ENCODE peak calls at places on chromosome 16, in ten cellular contexts. C, H, G, I, T, Z, K, X, R and U are unnamed samples. For H3K9me3, the result is how much of the 10 kb centered on the place peaks cover.

GRCh38 chr16:4096509-4096908 is 19.7 kb downstream of the ADCY9 start:
- DNase-seq in X (no peak), I (no peak), K (no peak), G (no peak), H (no peak), T (no peak), Z (no peak), C (no peak), R (no peak), U (no peak)

GRCh38 chr16:15552507-15552906 is 90.4 kb downstream of the MARF1 start:
- DNase-seq in K (no peak), R (no peak), T (no peak), G (no peak), Z (no peak), C (no peak), I (no peak), H (no peak), X (no peak), U (no peak)

GRCh38 chr16:50322333-50322732 is 46.5 kb downstream of the BRD7 start:
- DNase-seq in I (no peak), X (no peak), C (no peak), K (no peak), H (no peak), T (no peak), Z (no peak), R (no peak), G (no peak), U (no peak)

GRCh38 chr16:81601008-81601428 is 156.4 kb downstream of the CMIP start:
- DNase-seq in H (no peak), C (no peak), R (no peak), I (no peak), G (no peak), Z (peak), K (no peak), X (peak), T (peak), U (no peak)

GRCh38 chr16:11547517-11547916 is 39.2 kb downstream of the LITAF start:
- DNase-seq in G (no peak), Z (peak), T (no peak), H (no peak), X (no peak), R (no peak), K (no peak), C (no peak), I (no peak), U (no peak)

GRCh38 chr16:73921295-73921694 is 375.3 kb upstream of the PSMD7 start:
- DNase-seq in X (no peak), T (no peak), I (no peak), R (no peak), G (no peak), C (no peak), H (no peak), K (no peak), Z (no peak), U (no peak)

GRCh38 chr16:56961851-56962281 is at the start of gene CETP:
- DNase-seq in C (no peak), G (no peak), R (no peak), Z (no peak), K (no peak), T (peak), X (no peak), I (no peak), H (no peak), U (no peak)

GRCh38 chr16:51035110-51035498 is 116.0 kb downstream of the SALL1 start:
- DNase-seq in G (no peak), K (no peak), Z (no peak), H (no peak), T (no peak), I (no peak), X (peak), R (no peak), C (no peak), U (no peak)

GRCh38 chr16:24701521-24701951 is 27.9 kb upstream of the TNRC6A start:
- DNase-seq in H (no peak), R (no peak), I (no peak), Z (no peak), T (peak), K (no peak), X (peak), C (no peak), G (no peak), U (no peak)

GRCh38 chr16:27389272-27389961 is 12.6 kb upstream of the IL21R start:
- DNase-seq in R (no peak), K (no peak), H (no peak), G (no peak), Z (no peak), X (peak), T (peak), I (no peak), C (no peak), U (no peak)

GRCh38 chr16:56321571-56321970 is 103.8 kb downstream of the AMFR start:
- DNase-seq in G (no peak), Z (no peak), K (no peak), C (no peak), T (no peak), X (no peak), R (no peak), I (no peak), H (no peak), U (no peak)

GRCh38 chr16:80931985-80932720 is 74.5 kb downstream of the CMC2 start:
- DNase-seq in K (no peak), G (peak), H (peak), I (no peak), X (peak), C (peak), Z (peak), R (peak), T (peak), U (peak)

GRCh38 chr16:19555938-19556778 is 655 bp downstream of the VPS35L start:
- DNase-seq in I (no peak), T (no peak), X (peak), H (peak), K (peak), G (no peak), C (no peak), R (no peak), Z (no peak), U (no peak)

GRCh38 chr16:74451951-74452758 is 30.9 kb upstream of the CLEC18B start:
- DNase-seq in C (no peak), H (no peak), Z (no peak), X (no peak), G (peak), T (no peak), K (no peak), I (no peak), R (no peak), U (no peak)

GRCh38 chr16:66510298-66510697 is 39.6 kb downstream of the TK2 start:
- DNase-seq in H (no peak), K (no peak), I (no peak), R (no peak), C (no peak), X (no peak), G (no peak), T (peak), Z (no peak), U (no peak)

GRCh38 chr16:19432429-19432828 is 14.7 kb downstream of the TMC5 start:
- DNase-seq in G (no peak), T (no peak), C (no peak), H (no peak), Z (peak), R (no peak), I (no peak), K (no peak), X (no peak), U (no peak)

GRCh38 chr16:86618431-86619262 is 40.3 kb downstream of the FOXL1 start:
- DNase-seq in G (no peak), K (no peak), X (no peak), C (no peak), I (no peak), H (no peak), Z (no peak), T (no peak), R (no peak), U (no peak)

GRCh38 chr16:4915226-4915761 is 21.7 kb downstream of the PPL start:
- DNase-seq in K (no peak), H (no peak), G (no peak), I (no peak), Z (no peak), R (no peak), X (peak), T (no peak), C (no peak), U (no peak)

GRCh38 chr16:16124438-16124837 is 98.9 kb downstream of the ABCC6 start:
- DNase-seq in C (no peak), X (no peak), K (no peak), R (no peak), Z (no peak), T (no peak), G (no peak), H (peak), I (peak), U (no peak)

GRCh38 chr16:58850627-58851024 is 116.5 kb upstream of the GOT2 start:
- DNase-seq in T (no peak), R (no peak), H (no peak), X (no peak), K (no peak), Z (no peak), I (no peak), C (no peak), G (no peak), U (no peak)

GRCh38 chr16:80092686-80093085 is 448.1 kb upstream of the DYNLRB2 start:
- DNase-seq in X (peak), Z (no peak), R (no peak), C (no peak), I (no peak), T (no peak), H (no peak), G (no peak), K (no peak), U (no peak)

GRCh38 chr16:18979936-18980335 is 3.8 kb upstream of the TMC7 start:
- DNase-seq in X (no peak), G (no peak), C (no peak), K (no peak), T (no peak), R (no peak), I (no peak), Z (no peak), H (no peak), U (no peak)

GRCh38 chr16:85720319-85720637 is 30.6 kb downstream of the C16orf74 start:
- DNase-seq in C (peak), I (no peak), R (no peak), H (no peak), K (no peak), G (no peak), Z (peak), X (no peak), T (no peak), U (no peak)

GRCh38 chr16:87163637-87164036 is 153.6 kb downstream of the C16orf95 start:
- DNase-seq in G (no peak), I (no peak), R (no peak), X (no peak), Z (no peak), C (no peak), T (no peak), H (no peak), K (no peak), U (no peak)

GRCh38 chr16:51393381-51394005 is 242.4 kb upstream of the SALL1 start:
- DNase-seq in K (no peak), R (no peak), Z (no peak), H (no peak), X (peak), T (no peak), I (no peak), G (no peak), C (no peak), U (no peak)

GRCh38 chr16:5024632-5025031 is 9.1 kb downstream of the NAGPA start:
- DNase-seq in R (no peak), H (peak), T (no peak), X (peak), G (no peak), C (no peak), K (no peak), I (no peak), Z (no peak), U (no peak)

GRCh38 chr16:23104032-23104955 is 45.0 kb downstream of the USP31 start:
- DNase-seq in X (no peak), C (no peak), I (no peak), G (no peak), Z (peak), H (no peak), R (no peak), K (no peak), T (no peak), U (no peak)

GRCh38 chr16:74190292-74190691 is 106.3 kb upstream of the PSMD7 start:
- DNase-seq in G (no peak), I (no peak), R (no peak), X (no peak), T (no peak), K (no peak), Z (no peak), H (no peak), C (no peak), U (no peak)

GRCh38 chr16:27632267-27632666 is 82.3 kb downstream of the KATNIP start:
- DNase-seq in H (no peak), G (no peak), R (no peak), X (no peak), C (no peak), Z (no peak), K (no peak), I (no peak), T (no peak), U (no peak)

GRCh38 chr16:66099261-66099660 is 267.2 kb upstream of the CDH5 start:
- DNase-seq in X (no peak), T (no peak), Z (no peak), R (no peak), G (no peak), H (no peak), I (no peak), K (no peak), C (no peak), U (no peak)

GRCh38 chr16:8716592-8716991 is 42.2 kb downstream of the ABAT start:
- DNase-seq in Z (peak), C (no peak), X (peak), T (no peak), R (no peak), K (no peak), I (no peak), G (no peak), H (no peak), U (no peak)

GRCh38 chr16:88194397-88195020 is 188.2 kb upstream of the ZNF469 start:
- DNase-seq in R (peak), K (no peak), C (no peak), T (no peak), G (no peak), I (no peak), Z (no peak), X (peak), H (no peak), U (no peak)

GRCh38 chr16:11627822-11628457 is 40.3 kb upstream of the SNN start:
- DNase-seq in Z (peak), T (peak), H (no peak), G (no peak), R (no peak), C (no peak), X (peak), I (no peak), K (no peak), U (no peak)

GRCh38 chr16:89152831-89153700 is 18.5 kb upstream of the CDH15 start:
- DNase-seq in X (no peak), I (no peak), Z (no peak), K (no peak), R (peak), G (no peak), T (no peak), H (no peak), C (no peak), U (no peak)

GRCh38 chr16:84059111-84059510 is 16.5 kb upstream of the SLC38A8 start:
- DNase-seq in R (no peak), I (no peak), G (peak), K (no peak), C (no peak), T (no peak), H (no peak), X (no peak), Z (no peak), U (no peak)

GRCh38 chr16:81261049-81261648 is 22.7 kb downstream of the BCO1 start:
- DNase-seq in C (no peak), K (peak), G (no peak), I (no peak), H (no peak), T (no peak), Z (no peak), R (no peak), X (no peak), U (no peak)

GRCh38 chr16:83682126-83682857 is 125.5 kb upstream of the HSBP1 start:
- DNase-seq in G (no peak), K (no peak), H (no peak), R (no peak), C (no peak), X (no peak), I (no peak), T (no peak), Z (no peak), U (no peak)

GRCh38 chr16:57764341-57765159 is 29.0 kb downstream of the KATNB1 start:
- DNase-seq in C (no peak), K (peak), R (peak), X (peak), I (no peak), G (peak), H (peak), T (no peak), Z (no peak), U (peak)

GRCh38 chr16:53517851-53518250 is 14.8 kb upstream of the AKTIP start:
- DNase-seq in I (no peak), X (no peak), C (no peak), Z (no peak), T (no peak), R (no peak), G (no peak), K (no peak), H (no peak), U (no peak)

DNA sequence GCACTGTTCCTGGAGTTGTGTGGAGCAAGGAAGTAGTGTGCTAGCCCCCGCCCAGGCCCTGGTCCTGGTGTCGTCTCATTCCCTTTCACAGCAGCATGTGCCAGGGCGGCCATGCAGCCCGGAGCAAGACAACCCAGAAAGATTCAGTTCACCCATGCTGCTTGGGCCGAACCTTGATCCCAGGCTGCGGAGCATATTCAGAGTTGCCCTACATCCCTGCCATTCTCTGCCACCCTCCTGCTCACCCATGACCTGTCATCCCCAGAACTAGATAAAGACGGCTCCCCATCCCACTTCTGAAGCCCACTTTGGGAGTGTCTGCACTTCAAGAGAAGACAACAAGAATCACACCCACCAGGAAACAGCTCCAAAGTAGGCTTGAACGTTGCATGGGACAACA is 2452.5 kb downstream of the TP53TG3F start:
- DNase-seq in R (no peak), K (no peak), T (no peak), Z (no peak), H (no peak), C (no peak), I (no peak), X (no peak), G (no peak), U (no peak)
- H3K9me3 ChIP-seq in R (under half), K (under half), T (under half), Z (under half), H (under half), C (under half), I (under half), X (under half), G (under half), U (under half)

GRCh38 chr16:68417711-68418301 is 30.5 kb downstream of the SMPD3 start:
- DNase-seq in C (no peak), I (no peak), T (peak), R (no peak), K (peak), H (no peak), G (no peak), X (peak), Z (peak), U (peak)

GRCh38 chr16:68420366-68420765 is 27.9 kb downstream of the SMPD3 start:
- DNase-seq in I (no peak), Z (no peak), X (no peak), C (no peak), H (no peak), K (no peak), R (no peak), G (no peak), T (no peak), U (no peak)

GRCh38 chr16:68412061-68412460 is 36.2 kb downstream of the SMPD3 start:
- DNase-seq in K (no peak), G (no peak), R (no peak), T (no peak), X (no peak), C (no peak), H (no peak), Z (no peak), I (no peak), U (peak)

GRCh38 chr16:68414581-68414980 is 33.7 kb downstream of the SMPD3 start:
- DNase-seq in G (no peak), R (no peak), T (no peak), C (no peak), H (no peak), I (no peak), K (no peak), X (no peak), Z (no peak), U (no peak)

DNA sequence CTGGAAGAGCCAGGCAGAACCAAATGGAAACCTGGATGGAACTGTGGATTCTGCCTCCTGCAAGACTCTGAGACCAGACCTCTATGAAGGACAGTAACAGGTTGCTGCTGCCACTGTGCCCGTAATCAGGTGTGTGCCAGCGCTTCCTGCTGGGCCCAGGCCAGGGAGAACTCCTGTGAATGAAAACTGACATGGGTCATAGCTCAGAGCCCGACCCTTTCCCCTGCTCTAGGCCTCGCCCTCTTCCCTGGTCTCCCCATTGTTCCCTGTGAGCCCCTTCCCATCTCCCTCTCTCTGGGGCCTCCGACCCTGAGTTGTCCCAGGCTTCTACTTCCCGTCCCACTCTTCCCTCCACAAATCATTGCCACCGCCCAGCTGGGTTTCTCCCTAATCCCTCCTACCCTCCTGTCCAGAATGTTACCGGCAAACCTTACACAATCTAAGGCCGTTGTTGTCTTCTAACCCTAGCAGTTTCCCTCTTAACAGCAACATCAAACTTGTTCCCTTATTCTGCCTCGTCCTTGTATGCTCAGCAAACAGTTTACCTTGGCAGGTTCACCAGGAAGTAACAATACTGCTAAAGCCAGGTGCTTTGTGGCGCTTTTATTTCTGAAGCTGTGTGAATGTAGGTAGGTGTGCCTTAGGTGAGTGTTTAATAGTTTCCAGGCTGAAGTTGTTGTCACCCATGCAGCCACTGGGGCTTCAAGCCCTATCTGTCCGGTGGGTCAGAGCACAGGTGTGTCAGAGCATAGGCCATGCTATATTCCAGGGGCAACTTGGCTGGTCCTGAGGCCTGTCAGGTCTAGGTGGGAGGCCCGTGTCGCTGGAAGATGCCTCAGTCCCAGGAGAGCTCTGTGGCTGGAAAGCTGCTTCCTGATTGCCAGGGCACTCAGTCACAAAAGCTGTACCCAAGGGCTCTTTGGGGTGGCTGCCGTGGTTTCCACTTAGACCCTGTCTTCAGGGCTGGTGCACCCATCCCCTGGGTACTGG is 32.0 kb downstream of the SMPD3 start:
- DNase-seq in K (no peak), R (no peak), T (peak), C (no peak), Z (peak), X (no peak), G (no peak), I (no peak), H (no peak), U (no peak)
- H3K27ac ChIP-seq in K (peak), R (no peak), T (no peak), C (no peak), Z (peak), X (no peak), G (no peak), I (no peak), H (no peak), U (peak)

GRCh38 chr16:77435240-77435819 is 496 bp upstream of the ADAMTS18 start:
- DNase-seq in T (no peak), R (no peak), X (no peak), H (peak), I (no peak), Z (no peak), C (no peak), G (no peak), K (no peak), U (no peak)
- H3K4me3 ChIP-seq in T (no peak), R (no peak), X (no peak), H (peak), I (no peak), Z (peak), C (no peak), G (no peak), K (no peak), U (no peak)

GRCh38 chr16:2738615-2739014 is 13.8 kb upstream of the SRRM2 start:
- DNase-seq in I (no peak), R (no peak), T (no peak), C (no peak), X (no peak), H (no peak), Z (no peak), G (no peak), K (no peak), U (no peak)

GRCh38 chr16:2736476-2737237 is 15.8 kb upstream of the SRRM2 start:
- DNase-seq in I (no peak), Z (no peak), G (no peak), X (no peak), H (no peak), R (no peak), T (no peak), K (no peak), C (no peak), U (no peak)

GRCh38 chr16:2739555-2740435 is 12.6 kb upstream of the SRRM2 start:
- DNase-seq in C (no peak), T (no peak), X (no peak), H (no peak), G (no peak), K (no peak), R (no peak), I (no peak), Z (no peak), U (peak)

GRCh38 chr16:2737238-2737605 is 15.2 kb upstream of the SRRM2 start:
- DNase-seq in C (no peak), Z (no peak), G (no peak), K (no peak), R (no peak), I (no peak), H (no peak), X (no peak), T (no peak), U (no peak)

GRCh38 chr16:2737895-2738418 is 14.5 kb upstream of the SRRM2 start:
- DNase-seq in G (no peak), T (no peak), C (no peak), I (no peak), H (no peak), R (no peak), X (no peak), Z (no peak), K (no peak), U (no peak)
- H3K9me3 ChIP-seq in G (under half), T (under half), C (under half), I (under half), H (under half), R (under half), X (under half), Z (under half), K (under half), U (under half)

GRCh38 chr16:456891-457483 is 31.5 kb downstream of the RAB11FIP3 start:
- DNase-seq in C (no peak), T (no peak), Z (no peak), I (peak), G (no peak), K (no peak), R (no peak), X (peak), H (no peak), U (no peak)
- H3K27ac ChIP-seq in C (peak), T (peak), Z (no peak), I (peak), G (peak), K (no peak), R (peak), X (no peak), H (peak), U (peak)